ENCODE peak calls at places on chromosomes 1 and 21, in four cellular contexts. Q is K562, Z is HepG2, O is GM12878. H is an unnamed sample.

GRCh38 chr1:51945591-51945990 is 44.9 kb downstream of the RAB3B start:
- DNase-seq in Q (no peak), Z (no peak), O (no peak), H (no peak)

GRCh38 chr1:35369922-35370671 is 101.6 kb downstream of the ZMYM4 start:
- DNase-seq in Z (no peak), Q (peak), O (no peak), H (no peak)

GRCh38 chr1:212794561-212795014 is 2.9 kb downstream of the TATDN3 start:
- DNase-seq in Z (peak), Q (no peak), O (peak), H (no peak)

GRCh38 chr21:27645285-27645684 is 678.4 kb upstream of the ADAMTS5 start:
- DNase-seq in Q (no peak), O (no peak), Z (no peak), H (no peak)

GRCh38 chr1:12031039-12031980 is 12.0 kb downstream of the MIIP start:
- DNase-seq in Q (peak), Z (no peak), O (no peak), H (peak)

GRCh38 chr1:110207831-110208230 is 2.3 kb upstream of the KCNC4 start:
- DNase-seq in Q (peak), O (no peak), Z (peak), H (peak)

GRCh38 chr1:159439422-159439821 is at the start of gene OR10J1:
- DNase-seq in O (no peak), Z (no peak), Q (no peak), H (no peak)

GRCh38 chr1:177568702-177569101 is 397.9 kb downstream of the BRINP2 start:
- DNase-seq in Q (no peak), Z (no peak), O (no peak), H (no peak)

GRCh38 chr1:173414136-173414535 is 63.0 kb upstream of the PRDX6 start:
- DNase-seq in Z (no peak), Q (no peak), O (no peak), H (no peak)

GRCh38 chr1:201375169-201375568 is 2.3 kb downstream of the TNNT2 start:
- DNase-seq in O (no peak), Q (no peak), Z (no peak), H (no peak)

GRCh38 chr1:113146242-113147072 is 73.5 kb downstream of the LRIG2 start:
- DNase-seq in Q (peak), Z (peak), O (no peak), H (no peak)

GRCh38 chr1:62295921-62296451 is 23.2 kb downstream of the KANK4 start:
- DNase-seq in Z (no peak), O (peak), Q (no peak), H (no peak)

GRCh38 chr21:36834192-36834591 is 132.3 kb downstream of the HLCS start:
- DNase-seq in Z (no peak), Q (no peak), O (no peak), H (no peak)

DNA sequence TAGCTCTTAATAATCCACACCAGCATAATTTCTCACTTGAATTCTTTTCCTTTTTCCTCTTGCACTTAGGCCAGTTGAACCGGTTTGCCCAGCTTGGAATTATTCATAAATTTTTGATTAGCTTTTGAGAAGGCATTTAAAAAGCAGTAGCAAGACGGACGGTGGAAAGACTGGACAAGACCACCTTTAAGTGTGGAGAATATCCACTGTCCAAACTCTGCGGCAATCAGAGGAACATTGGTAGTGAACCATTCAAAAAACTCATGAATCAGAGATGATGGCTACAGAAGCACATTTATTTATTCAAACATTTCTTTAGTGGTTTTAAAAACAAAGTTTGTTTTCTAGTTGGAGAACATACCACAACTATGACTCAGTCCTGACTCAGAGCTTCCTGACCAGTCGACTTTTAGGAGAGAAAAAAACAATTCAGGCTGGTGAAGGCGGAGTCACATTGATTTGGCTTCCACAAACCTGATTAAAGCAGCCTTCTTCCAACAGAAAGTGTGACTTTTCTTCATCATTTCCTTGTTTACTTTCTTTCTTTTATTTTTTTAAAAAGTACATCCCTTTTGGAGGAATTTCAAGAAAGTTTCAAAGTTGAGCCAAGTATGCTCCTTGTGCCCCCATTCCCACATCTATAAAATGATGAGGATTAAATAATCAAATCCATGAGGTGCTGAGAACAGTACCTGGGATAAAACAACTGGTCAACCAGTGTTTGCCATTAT is 128.8 kb downstream of the ADSS2 start:
- DNase-seq in O (no peak), Q (peak), Z (peak), H (peak)
- TF ChIP-seq EP300 in O (no peak), Q (peak), Z (no peak), H (no peak)

DNA sequence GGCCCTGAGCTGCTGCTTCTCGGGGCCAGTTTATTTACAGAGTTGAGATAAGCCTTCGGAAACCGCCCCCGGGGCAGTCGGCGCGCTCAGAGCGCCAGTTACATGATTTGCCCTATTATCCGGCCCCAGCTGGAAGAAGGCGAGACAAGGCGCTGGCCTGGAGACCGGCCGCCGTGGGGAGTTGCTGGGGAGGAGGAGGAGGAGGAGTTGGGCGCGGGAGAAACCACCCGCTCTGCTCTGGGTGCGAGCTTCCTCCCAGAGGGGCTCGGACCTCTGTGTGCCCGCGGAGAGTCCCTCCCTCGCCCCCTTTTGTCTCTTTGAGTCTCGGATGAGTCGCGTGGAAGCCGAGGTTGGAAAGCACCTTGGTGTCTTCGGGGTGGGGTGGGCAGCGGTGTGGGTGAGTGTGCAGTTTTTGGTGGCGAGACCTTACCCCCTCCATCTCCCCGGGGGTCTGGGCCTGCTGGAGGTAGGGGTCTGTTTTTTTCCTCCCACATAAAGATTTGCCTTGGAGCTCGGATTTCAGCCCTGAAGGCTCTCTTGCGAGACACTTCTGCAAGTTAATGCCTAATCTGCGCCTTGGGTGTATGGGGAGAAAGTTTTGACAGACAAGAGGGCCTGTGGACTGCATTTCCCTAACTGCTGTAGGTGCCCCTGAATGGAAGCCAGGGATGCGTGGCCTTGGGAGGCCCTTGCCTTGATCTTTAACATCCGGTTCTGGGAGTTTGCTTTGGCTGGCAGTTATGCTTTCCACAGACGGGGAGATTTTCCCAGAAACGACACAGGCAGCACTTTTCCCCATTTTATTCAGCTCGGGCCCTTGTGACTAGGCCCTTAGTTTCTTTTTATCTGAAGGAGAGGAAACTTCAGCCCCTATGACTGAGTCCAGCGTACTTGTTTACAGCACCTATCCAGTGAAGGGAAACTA is 80.0 kb downstream of the NDUFS5 start:
- DNase-seq in O (no peak), Z (peak), Q (peak), H (no peak)
- TF ChIP-seq REST in O (no peak), Z (no peak), Q (no peak), H (no peak)

GRCh38 chr1:58903450-58904298 is 119.8 kb upstream of the JUN start:
- DNase-seq in O (peak), Z (peak), Q (peak), H (peak)
- TF ChIP-seq POLR2A in O (peak), Z (peak), Q (peak), H (peak)

GRCh38 chr1:8211620-8212442 is 106.1 kb upstream of the SLC45A1 start:
- DNase-seq in Z (peak), O (no peak), Q (no peak), H (peak)
- TF ChIP-seq EP300 in Z (peak), O (no peak), Q (peak), H (peak)

H was measured in A549.